ENCODE peak calls at places on chromosome 1, in eight cellular contexts. M is kidney glomerular epithelial cell; P is AG08395; U is stimulated activated CD8-positive, alpha-beta memory T cell treated with anti-CD3 and anti-CD28 coated beads, Interleukin-4, amount 100 ng/mL, for 1 hour; Q is NCI-H748 treated with DMSO at 0.1 percent for 48 hours; J is thoracic aorta; X is tibial artery; B is cardiac muscle cell. H is an unnamed sample.
A peak's percentile ranks its signal among the peaks of the same experiment; 100 is the strongest.

GRCh38 chr1:228804173-228804572 is 68.9 kb downstream of the RHOU start:
- DNase-seq in M (no peak), P (no peak), U (no peak), Q (no peak), J (no peak), X (no peak), B (no peak), H (no peak)

GRCh38 chr1:86914998-86915736 is 732 bp downstream of the HS2ST1 start:
- DNase-seq in M (peak; percentile 61), P (peak; percentile 55), U (peak; percentile 13), Q (peak; percentile 4), J (no peak), X (peak; percentile 50), B (peak; percentile 68), H (peak; percentile 25)

GRCh38 chr1:22796642-22797041 is 86.0 kb downstream of the EPHB2 start:
- DNase-seq in M (no peak), P (no peak), U (no peak), Q (no peak), J (no peak), X (no peak), B (no peak), H (no peak)

GRCh38 chr1:59682405-59683080 is 132.2 kb upstream of the HOOK1 start:
- DNase-seq in M (no peak), P (no peak), U (no peak), Q (no peak), J (no peak), X (no peak), B (no peak), H (no peak)

GRCh38 chr1:27555700-27556424 is 48.1 kb downstream of the AHDC1 start:
- DNase-seq in M (no peak), P (no peak), U (no peak), Q (no peak), J (no peak), X (peak; percentile 73), B (no peak), H (no peak)

GRCh38 chr1:54027848-54028247 is 9.9 kb upstream of the LDLRAD1 start:
- DNase-seq in M (no peak), P (no peak), U (no peak), Q (no peak), J (no peak), X (no peak), B (no peak), H (no peak)

GRCh38 chr1:210170220-210170619 is 62.4 kb upstream of the SERTAD4 start:
- DNase-seq in M (no peak), P (no peak), U (no peak), Q (no peak), J (no peak), X (no peak), B (no peak), H (no peak)

GRCh38 chr1:101051688-101052638 is 26.4 kb upstream of the DPH5 start:
- DNase-seq in M (no peak), P (no peak), U (no peak), Q (no peak), J (no peak), X (no peak), B (no peak), H (no peak)

GRCh38 chr1:25756210-25756609 is 43.8 kb upstream of the SELENON start:
- DNase-seq in M (no peak), P (no peak), U (no peak), Q (no peak), J (no peak), X (no peak), B (no peak), H (no peak)